ENCODE peak calls at places on chromosomes 3 and 15, in six cellular contexts. A is A549, W is GM12892, D is HepG2, N is body of pancreas, K is tibial nerve. Z is an unnamed sample.

GRCh38 chr3:43699864-43700263 is 9.1 kb downstream of the ABHD5 start:
- DNase-seq in A (peak), W (peak), D (no peak), N (no peak), K (no peak), Z (no peak)

GRCh38 chr15:73923488-73924164 is 2.6 kb upstream of the LOXL1 start:
- DNase-seq in A (no peak), W (no peak), D (no peak), N (no peak), K (no peak), Z (no peak)

GRCh38 chr15:91142097-91142744 is 42.2 kb downstream of the SV2B start:
- DNase-seq in A (peak), W (no peak), D (peak), N (peak), K (no peak), Z (no peak)

GRCh38 chr3:63967675-63968611 is 55.4 kb downstream of the PSMD6 start:
- DNase-seq in A (no peak), W (no peak), D (peak), N (peak), K (peak), Z (no peak)

GRCh38 chr15:72554471-72555425 is 80.6 kb downstream of the ARIH1 start:
- DNase-seq in A (peak), W (no peak), D (peak), N (no peak), K (no peak), Z (no peak)

GRCh38 chr3:84965141-84965540 is 6.4 kb downstream of the CADM2 start:
- DNase-seq in A (peak), W (no peak), D (peak), N (no peak), K (no peak), Z (no peak)

GRCh38 chr15:55907797-55908196 is 85.6 kb downstream of the NEDD4 start:
- DNase-seq in A (peak), W (no peak), D (no peak), N (no peak), K (no peak), Z (no peak)

GRCh38 chr3:353191-353739 is 156.7 kb downstream of the CHL1 start:
- DNase-seq in A (no peak), W (no peak), D (no peak), N (no peak), K (no peak), Z (no peak)

GRCh38 chr3:129567176-129567705 is 24.3 kb downstream of the H1-8 start:
- DNase-seq in A (no peak), W (no peak), D (no peak), N (no peak), K (no peak), Z (no peak)

GRCh38 chr15:57422113-57422754 is 45.9 kb downstream of the CGNL1 start:
- DNase-seq in A (no peak), W (no peak), D (peak), N (no peak), K (no peak), Z (no peak)

GRCh38 chr3:32423534-32423933 is 31.9 kb downstream of the CMTM7 start:
- DNase-seq in A (no peak), W (no peak), D (no peak), N (no peak), K (no peak), Z (no peak)

GRCh38 chr3:128498127-128498626 is 5.2 kb upstream of the GATA2 start:
- DNase-seq in A (no peak), W (no peak), D (no peak), N (no peak), K (no peak), Z (no peak)

GRCh38 chr3:59101091-59101738 is 51.4 kb upstream of the CFAP20DC start:
- DNase-seq in A (no peak), W (no peak), D (no peak), N (no peak), K (no peak), Z (no peak)

GRCh38 chr3:114411292-114411691 is 117.5 kb downstream of the TIGIT start:
- DNase-seq in A (no peak), W (no peak), D (no peak), N (no peak), K (no peak), Z (no peak)

GRCh38 chr3:134601539-134602439 is 49.0 kb downstream of the KY start:
- DNase-seq in A (no peak), W (no peak), D (no peak), N (peak), K (no peak), Z (no peak)

GRCh38 chr3:133996996-133997395 is 32.7 kb downstream of the SLCO2A1 start:
- DNase-seq in A (no peak), W (no peak), D (no peak), N (no peak), K (no peak), Z (no peak)

GRCh38 chr3:183306798-183307671 is 54.0 kb downstream of the B3GNT5 start:
- DNase-seq in A (peak), W (no peak), D (no peak), N (peak), K (peak), Z (peak)

GRCh38 chr15:92098869-92099268 is 245.4 kb downstream of the SLCO3A1 start:
- DNase-seq in A (no peak), W (no peak), D (no peak), N (peak), K (peak), Z (no peak)

GRCh38 chr15:43408789-43409188 is 37.9 kb downstream of the TUBGCP4 start:
- DNase-seq in A (no peak), W (no peak), D (no peak), N (peak), K (no peak), Z (no peak)

GRCh38 chr3:63661242-63661641 is 8.8 kb downstream of the SNTN start:
- DNase-seq in A (no peak), W (no peak), D (no peak), N (no peak), K (no peak), Z (no peak)

GRCh38 chr3:177811111-177811510 is 613.8 kb upstream of the TBL1XR1 start:
- DNase-seq in A (no peak), W (no peak), D (no peak), N (no peak), K (no peak), Z (no peak)

GRCh38 chr3:157354254-157354653 is 82.4 kb upstream of the PTX3 start:
- DNase-seq in A (no peak), W (no peak), D (no peak), N (no peak), K (no peak), Z (no peak)

GRCh38 chr15:44102675-44103254 is 92.3 kb downstream of the FRMD5 start:
- DNase-seq in A (peak), W (no peak), D (peak), N (peak), K (peak), Z (no peak)

GRCh38 chr3:73625124-73625665 is 454 bp upstream of the PDZRN3 start:
- DNase-seq in A (no peak), W (no peak), D (no peak), N (peak), K (no peak), Z (no peak)

GRCh38 chr3:107579372-107579771 is 56.6 kb downstream of the BBX start:
- DNase-seq in A (no peak), W (no peak), D (no peak), N (no peak), K (no peak), Z (no peak)

GRCh38 chr15:88376574-88377174 is 90.5 kb downstream of the MRPL46 start:
- DNase-seq in A (peak), W (no peak), D (no peak), N (no peak), K (no peak), Z (no peak)

GRCh38 chr3:197022405-197023231 is 7.0 kb downstream of the MELTF start:
- DNase-seq in A (no peak), W (no peak), D (no peak), N (no peak), K (no peak), Z (no peak)

GRCh38 chr3:111695584-111696213 is 100.6 kb upstream of the ZBED2 start:
- DNase-seq in A (peak), W (no peak), D (peak), N (no peak), K (no peak), Z (no peak)

GRCh38 chr15:40125950-40126349 is 17.3 kb upstream of the BMF start:
- DNase-seq in A (no peak), W (no peak), D (no peak), N (no peak), K (no peak), Z (no peak)

GRCh38 chr15:101250331-101250730 is 1.5 kb downstream of the CHSY1 start:
- DNase-seq in A (no peak), W (no peak), D (no peak), N (no peak), K (no peak), Z (no peak)

GRCh38 chr3:185313693-185314246 is 49.2 kb upstream of the MAP3K13 start:
- DNase-seq in A (no peak), W (no peak), D (no peak), N (no peak), K (no peak), Z (no peak)

GRCh38 chr3:49899815-49900214 is 3.9 kb downstream of the MST1R start:
- DNase-seq in A (no peak), W (no peak), D (no peak), N (no peak), K (no peak), Z (no peak)

GRCh38 chr3:48002787-48003186 is 13.4 kb downstream of the MAP4 start:
- DNase-seq in A (no peak), W (no peak), D (no peak), N (no peak), K (no peak), Z (no peak)

GRCh38 chr15:75842722-75843617 is at the start of gene UBE2Q2:
- DNase-seq in A (peak), W (peak), D (peak), N (peak), K (peak), Z (no peak)

GRCh38 chr3:119498188-119498987 is at the start of gene TIMMDC1:
- DNase-seq in A (peak), W (peak), D (peak), N (peak), K (peak), Z (peak)
- TF ChIP-seq POLR2A in A (peak), W (peak), D (peak), N (peak), K (peak), Z (no peak)

GRCh38 chr3:46123646-46124045 is 84.5 kb downstream of the CCR1 start:
- DNase-seq in A (no peak), W (no peak), D (no peak), N (no peak), K (no peak), Z (no peak)

GRCh38 chr3:46130631-46131310 is 77.3 kb downstream of the CCR1 start:
- DNase-seq in A (no peak), W (no peak), D (no peak), N (no peak), K (no peak), Z (no peak)

GRCh38 chr3:46124216-46125143 is 83.6 kb downstream of the CCR1 start:
- DNase-seq in A (no peak), W (no peak), D (no peak), N (peak), K (peak), Z (no peak)

GRCh38 chr3:46129588-46130272 is 78.4 kb downstream of the CCR1 start:
- DNase-seq in A (no peak), W (no peak), D (no peak), N (no peak), K (no peak), Z (no peak)

GRCh38 chr3:46127503-46127902 is 80.6 kb downstream of the CCR1 start:
- DNase-seq in A (peak), W (no peak), D (peak), N (no peak), K (no peak), Z (no peak)
- TF ChIP-seq POLR2A in A (no peak), W (no peak), D (no peak), N (no peak), K (no peak), Z (no peak)

GRCh38 chr3:126186271-126186670 is 5.9 kb upstream of the ALDH1L1 start:
- DNase-seq in A (no peak), W (no peak), D (no peak), N (no peak), K (no peak), Z (no peak)

GRCh38 chr3:126184465-126185000 is 4.1 kb upstream of the ALDH1L1 start:
- DNase-seq in A (peak), W (no peak), D (peak), N (peak), K (no peak), Z (no peak)

GRCh38 chr3:126179825-126180476 is 435 bp downstream of the ALDH1L1 start:
- DNase-seq in A (no peak), W (no peak), D (peak), N (peak), K (no peak), Z (no peak)

GRCh38 chr3:126181398-126181725 is 976 bp upstream of the ALDH1L1 start:
- DNase-seq in A (no peak), W (no peak), D (no peak), N (peak), K (no peak), Z (no peak)

GRCh38 chr3:126180477-126181397 is at the start of gene ALDH1L1:
- DNase-seq in A (no peak), W (no peak), D (peak), N (peak), K (peak), Z (peak)
- TF ChIP-seq POLR2A in A (no peak), W (no peak), D (peak), N (peak), K (no peak), Z (peak)

GRCh38 chr3:188160751-188161150 is 6.8 kb downstream of the LPP start:
- DNase-seq in A (no peak), W (no peak), D (no peak), N (no peak), K (no peak), Z (no peak)
- TF ChIP-seq POLR2A in A (no peak), W (no peak), D (no peak), N (no peak), K (no peak), Z (no peak)

DNA sequence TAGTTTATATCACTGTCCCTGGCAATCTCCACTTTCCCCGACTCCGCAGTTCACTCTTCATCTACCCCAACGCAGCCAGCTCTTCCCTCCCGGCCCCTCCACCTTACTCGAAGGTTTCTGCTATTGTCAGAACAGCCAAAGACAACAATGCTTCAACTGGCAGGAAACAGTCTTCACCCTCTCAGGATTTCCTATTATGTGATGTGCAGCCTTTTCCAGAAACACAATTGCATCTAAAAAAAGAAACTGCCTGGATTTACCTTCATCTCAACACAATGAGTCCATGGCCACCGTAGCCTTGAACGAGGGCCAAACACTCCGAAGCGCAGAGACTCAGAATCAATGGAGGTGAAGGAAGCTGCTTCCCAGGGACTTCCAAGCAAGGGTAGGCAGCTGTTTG is 182.1 kb upstream of the TSC22D2 start:
- DNase-seq in A (no peak), W (no peak), D (no peak), N (no peak), K (no peak), Z (no peak)
- TF ChIP-seq POLR2A in A (no peak), W (no peak), D (no peak), N (no peak), K (no peak), Z (no peak)

GRCh38 chr15:98017150-98017964 is 56.9 kb downstream of the ARRDC4 start:
- DNase-seq in A (no peak), W (no peak), D (no peak), N (no peak), K (no peak), Z (no peak)
- TF ChIP-seq POLR2A in A (no peak), W (no peak), D (no peak), N (no peak), K (no peak), Z (no peak)

DNA sequence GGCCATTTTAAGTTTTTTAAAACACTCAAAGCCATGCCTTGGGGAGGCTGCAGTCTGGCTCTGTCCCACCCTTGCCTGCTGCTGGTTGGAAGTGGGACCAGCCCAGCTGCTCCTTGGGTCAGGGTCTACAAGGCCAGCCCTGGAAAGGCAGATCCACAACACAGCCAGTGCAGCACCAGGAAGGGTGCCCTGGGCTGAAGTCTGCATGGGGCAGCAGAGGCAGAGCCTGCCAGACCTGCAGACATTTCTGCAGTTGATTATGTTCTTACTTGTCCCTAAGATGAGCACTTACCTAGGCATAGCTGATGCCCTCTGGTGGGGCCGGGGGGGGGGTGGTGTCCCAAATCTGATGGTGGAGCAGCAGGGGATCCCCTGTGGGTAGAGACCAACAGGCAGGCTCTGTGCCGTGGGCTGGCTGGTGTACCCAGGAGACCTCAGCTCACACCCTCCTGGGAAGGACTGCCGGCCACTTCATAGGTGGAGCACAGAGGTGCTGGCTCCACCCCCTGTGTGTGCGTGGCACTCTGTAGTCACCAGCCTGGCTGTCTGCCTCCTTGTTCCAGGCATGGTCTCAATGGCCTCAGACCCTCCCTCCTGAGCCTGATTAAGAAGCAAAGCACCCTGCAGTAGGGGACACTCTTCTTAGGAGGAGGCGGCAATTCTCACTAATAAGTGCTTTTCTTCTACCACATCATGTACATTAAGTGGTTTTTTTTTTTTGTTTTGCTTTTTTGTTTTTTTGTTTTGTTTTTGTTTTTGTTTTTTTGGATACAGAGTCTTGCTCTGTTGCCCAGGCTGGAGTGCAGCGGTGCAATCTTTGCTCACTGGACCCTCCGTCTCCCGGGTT is 97.4 kb upstream of the KLF13 start:
- DNase-seq in A (peak), W (peak), D (peak), N (peak), K (no peak), Z (no peak)
- TF ChIP-seq POLR2A in A (no peak), W (peak), D (peak), N (peak), K (no peak), Z (no peak)

GRCh38 chr15:99453646-99454045 is 112.1 kb upstream of the MEF2A start:
- DNase-seq in A (no peak), W (no peak), D (no peak), N (no peak), K (no peak), Z (no peak)

GRCh38 chr15:99454107-99454809 is 111.5 kb upstream of the MEF2A start:
- DNase-seq in A (no peak), W (no peak), D (no peak), N (no peak), K (no peak), Z (no peak)

GRCh38 chr15:99452010-99452409 is 113.8 kb upstream of the MEF2A start:
- DNase-seq in A (no peak), W (no peak), D (no peak), N (no peak), K (no peak), Z (no peak)

GRCh38 chr15:99451484-99451883 is 114.3 kb upstream of the MEF2A start:
- DNase-seq in A (no peak), W (no peak), D (no peak), N (no peak), K (no peak), Z (no peak)

GRCh38 chr15:99452728-99453643 is 112.8 kb upstream of the MEF2A start:
- DNase-seq in A (no peak), W (peak), D (peak), N (peak), K (peak), Z (no peak)
- TF ChIP-seq POLR2A in A (no peak), W (peak), D (no peak), N (peak), K (no peak), Z (no peak)